ENCODE peak calls at places on chromosomes 5 and 9, in eight cellular contexts. B is ovary, A is BJ, S is endothelial cell of umbilical vein, M is astrocyte of the cerebellum, N is AG10803, Z is cardiac muscle cell, T is fibroblast of pulmonary artery. W is an unnamed sample.
A peak's percentile ranks its signal among the peaks of the same experiment; 100 is the strongest.

GRCh38 chr9:120434532-120434931 is 145.4 kb downstream of the CDK5RAP2 start:
- DNase-seq in B (peak; percentile 72), A (no peak), S (no peak), M (no peak), N (peak; percentile 61), Z (peak; percentile 12), T (peak; percentile 81), W (peak; percentile 57)

GRCh38 chr5:93246093-93246855 is 334.7 kb downstream of the NR2F1-AS1 start:
- DNase-seq in B (no peak), A (no peak), S (peak; percentile 56), M (peak; percentile 97), N (peak; percentile 63), Z (no peak), T (peak; percentile 56), W (peak; percentile 90)

GRCh38 chr9:4519604-4520003 is 29.3 kb downstream of the SLC1A1 start:
- DNase-seq in B (no peak), A (no peak), S (no peak), M (no peak), N (no peak), Z (no peak), T (no peak), W (no peak)

GRCh38 chr9:124452841-124453585 is 2.8 kb downstream of the ADGRD2 start:
- DNase-seq in B (no peak), A (no peak), S (no peak), M (no peak), N (no peak), Z (no peak), T (no peak), W (no peak)

GRCh38 chr9:119234636-119235035 is 134.6 kb downstream of the BRINP1 start:
- DNase-seq in B (no peak), A (no peak), S (no peak), M (no peak), N (no peak), Z (no peak), T (no peak), W (no peak)

GRCh38 chr9:4700093-4700492 is 20.7 kb downstream of the CDC37L1 start:
- DNase-seq in B (no peak), A (no peak), S (no peak), M (no peak), N (no peak), Z (no peak), T (peak; percentile 36), W (no peak)

GRCh38 chr5:150244209-150244608 is 45.4 kb downstream of the CAMK2A start:
- DNase-seq in B (no peak), A (no peak), S (no peak), M (no peak), N (no peak), Z (no peak), T (no peak), W (no peak)

GRCh38 chr5:131677115-131677514 is 42.1 kb upstream of the RAPGEF6 start:
- DNase-seq in B (no peak), A (no peak), S (no peak), M (no peak), N (no peak), Z (no peak), T (peak; percentile 8), W (no peak)

GRCh38 chr9:3963266-3964019 is 336.4 kb downstream of the GLIS3 start:
- DNase-seq in B (peak; percentile 52), A (no peak), S (peak; percentile 24), M (peak; percentile 69), N (peak; percentile 75), Z (no peak), T (peak; percentile 78), W (peak; percentile 85)

GRCh38 chr5:88377240-88377639 is 108.6 kb upstream of the TMEM161B start:
- DNase-seq in B (no peak), A (no peak), S (no peak), M (no peak), N (no peak), Z (no peak), T (no peak), W (no peak)

GRCh38 chr5:37043693-37044092 is 167.1 kb downstream of the NIPBL start:
- DNase-seq in B (no peak), A (no peak), S (no peak), M (no peak), N (no peak), Z (no peak), T (peak; percentile 31), W (peak; percentile 7)

GRCh38 chr9:108444400-108445358 is 411.1 kb downstream of the ACTL7B start:
- DNase-seq in B (no peak), A (peak; percentile 93), S (peak; percentile 89), M (peak; percentile 72), N (peak; percentile 97), Z (no peak), T (peak; percentile 91), W (peak; percentile 86)

GRCh38 chr9:78298046-78298511 is 1.2 kb downstream of the PSAT1 start:
- DNase-seq in B (no peak), A (no peak), S (peak; percentile 10), M (no peak), N (no peak), Z (peak; percentile 40), T (no peak), W (no peak)

GRCh38 chr5:9166202-9167147 is 379.4 kb downstream of the SEMA5A start:
- DNase-seq in B (no peak), A (no peak), S (no peak), M (no peak), N (peak; percentile 30), Z (no peak), T (no peak), W (no peak)

GRCh38 chr5:3601929-3602712 is 6.5 kb downstream of the IRX1 start:
- DNase-seq in B (no peak), A (no peak), S (no peak), M (no peak), N (peak; percentile 55), Z (peak; percentile 49), T (no peak), W (peak; percentile 11)

GRCh38 chr5:136621743-136622142 is 256.4 kb upstream of the TRPC7 start:
- DNase-seq in B (no peak), A (no peak), S (no peak), M (no peak), N (no peak), Z (no peak), T (no peak), W (no peak)

GRCh38 chr5:17024686-17025180 is 88.6 kb upstream of the MYO10 start:
- DNase-seq in B (no peak), A (no peak), S (peak; percentile 24), M (no peak), N (peak; percentile 45), Z (peak; percentile 7), T (peak; percentile 44), W (peak; percentile 63)

DNA sequence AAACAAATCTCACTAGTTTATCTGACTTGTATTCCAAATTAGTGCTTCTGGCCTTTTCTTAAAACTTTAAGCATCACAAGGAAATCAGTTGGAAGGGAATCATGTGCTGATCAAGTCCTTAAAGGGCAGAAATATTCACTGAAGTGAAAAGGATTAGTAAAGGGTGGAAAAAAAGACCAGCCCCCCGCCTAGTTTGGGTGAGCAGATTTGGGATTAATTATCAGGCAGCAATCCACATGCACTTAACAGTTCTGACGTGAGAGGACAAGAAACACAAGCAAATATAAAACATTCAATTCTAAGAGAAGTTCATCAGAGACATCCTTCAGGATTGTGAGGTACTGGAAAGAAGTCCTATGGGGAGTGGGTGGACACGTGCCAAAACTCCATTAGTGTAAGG is at the start of gene TYRP1:
- DNase-seq in B (no peak), A (no peak), S (no peak), M (no peak), N (no peak), Z (no peak), T (no peak), W (no peak)
- TF ChIP-seq CTCF in B (no peak), A (no peak), S (no peak), M (no peak), N (no peak), Z (no peak), T (no peak), W (no peak)

DNA sequence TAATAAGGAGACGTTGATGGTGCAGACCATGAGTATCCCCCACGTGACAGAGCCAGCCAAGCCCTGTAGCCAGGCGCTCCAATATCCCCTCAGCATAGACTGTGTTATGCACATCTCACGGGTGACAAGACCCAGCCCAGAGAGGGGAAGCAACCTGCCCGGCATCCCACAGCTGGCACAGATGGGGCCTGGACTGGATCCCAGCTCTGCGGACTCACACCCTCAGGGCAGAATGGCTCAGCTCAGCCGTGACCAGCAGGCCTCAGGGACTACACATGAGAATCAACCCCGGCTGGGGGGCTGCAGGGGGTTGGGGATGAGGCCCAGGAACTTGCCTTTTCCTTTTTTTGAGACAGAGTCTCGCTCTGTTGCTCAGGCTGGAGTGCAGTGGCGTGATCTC is 11.7 kb downstream of the FIBCD1 start:
- DNase-seq in B (no peak), A (no peak), S (no peak), M (no peak), N (no peak), Z (no peak), T (no peak), W (no peak)
- H3K4me3 ChIP-seq in B (no peak overlapping the region), A (no peak overlapping the region), S (no peak overlapping the region), M (no peak overlapping the region), N (no peak overlapping the region), Z (no peak overlapping the region), T (no peak overlapping the region), W (no peak overlapping the region)

DNA sequence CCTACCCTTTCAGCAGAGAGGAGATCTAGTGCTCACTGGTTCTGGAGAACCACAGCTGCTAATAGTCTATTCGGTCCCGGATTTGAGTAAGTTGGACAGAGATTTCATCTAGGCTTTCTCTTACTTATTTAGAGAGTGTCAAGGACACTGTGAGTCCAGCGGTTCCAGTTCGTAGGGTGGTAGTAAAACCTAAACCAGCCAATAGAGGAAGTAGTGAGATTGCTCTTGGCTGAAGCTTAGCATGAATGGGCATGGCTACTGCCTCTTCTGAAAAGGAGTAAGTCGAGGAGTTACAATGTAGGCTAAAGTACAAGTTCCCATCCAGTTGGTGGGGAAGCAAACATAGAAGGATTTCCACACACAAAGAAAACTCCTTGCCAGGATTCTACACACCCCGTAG is 109.6 kb upstream of the MOCS2 start:
- DNase-seq in B (no peak), A (no peak), S (no peak), M (no peak), N (no peak), Z (no peak), T (no peak), W (no peak)
- TF ChIP-seq CTCF in B (no peak), A (no peak), S (no peak), M (no peak), N (no peak), Z (no peak), T (no peak), W (no peak)

GRCh38 chr5:14426521-14426920 is 155.1 kb upstream of the OTULINL start:
- DNase-seq in B (no peak), A (no peak), S (no peak), M (no peak), N (no peak), Z (no peak), T (no peak), W (no peak)

GRCh38 chr5:14429614-14430013 is 152.0 kb upstream of the OTULINL start:
- DNase-seq in B (no peak), A (no peak), S (no peak), M (no peak), N (no peak), Z (no peak), T (no peak), W (no peak)

GRCh38 chr5:14425581-14425980 is 156.0 kb upstream of the OTULINL start:
- DNase-seq in B (no peak), A (no peak), S (no peak), M (no peak), N (no peak), Z (no peak), T (no peak), W (no peak)

GRCh38 chr5:14429102-14429501 is 152.5 kb upstream of the OTULINL start:
- DNase-seq in B (no peak), A (no peak), S (peak; percentile 53), M (no peak), N (no peak), Z (peak; percentile 17), T (no peak), W (no peak)

GRCh38 chr5:14428302-14429081 is 153.1 kb upstream of the OTULINL start:
- DNase-seq in B (no peak), A (no peak), S (peak; percentile 78), M (no peak), N (peak; percentile 51), Z (no peak), T (peak; percentile 45), W (peak; percentile 73)
- H3K4me3 ChIP-seq in B (no peak overlapping the region), A (no peak overlapping the region), S (no peak overlapping the region), M (no peak overlapping the region), N (no peak overlapping the region), Z (no peak overlapping the region), T (no peak overlapping the region), W (no peak overlapping the region)

W was measured in astrocyte of the spinal cord.